ENCODE peak calls at places on chromosomes 13 and 19, in eight cellular contexts. One of them, this sample, is unnamed.

GRCh38 chr13:95128045-95128643 is 173.1 kb downstream of the ABCC4 start:
- DNase-seq in choroid plexus epithelial cell: no peak
- DNase-seq in bronchial epithelial cell: peak
- DNase-seq in adrenal gland: no peak
- DNase-seq in heart right ventricle: no peak
- DNase-seq in tibial nerve: no peak
- DNase-seq in heart left ventricle: no peak
- DNase-seq in fibroblast of lung: peak
- DNase-seq in this sample: no peak

GRCh38 chr19:1850809-1851544 is 2.7 kb upstream of the REXO1 start:
- DNase-seq in tibial nerve: no peak
- DNase-seq in adrenal gland: no peak
- DNase-seq in heart right ventricle: no peak
- DNase-seq in fibroblast of lung: no peak
- DNase-seq in heart left ventricle: no peak
- DNase-seq in bronchial epithelial cell: no peak
- DNase-seq in choroid plexus epithelial cell: no peak
- DNase-seq in this sample: no peak

GRCh38 chr19:12993562-12993961 is 1.7 kb upstream of the NFIX start:
- DNase-seq in bronchial epithelial cell: no peak
- DNase-seq in choroid plexus epithelial cell: no peak
- DNase-seq in heart left ventricle: no peak
- DNase-seq in tibial nerve: no peak
- DNase-seq in adrenal gland: no peak
- DNase-seq in heart right ventricle: no peak
- DNase-seq in fibroblast of lung: no peak
- DNase-seq in this sample: no peak

GRCh38 chr13:21053231-21053630 is 8.2 kb downstream of the LATS2 start:
- DNase-seq in bronchial epithelial cell: peak
- DNase-seq in heart left ventricle: no peak
- DNase-seq in adrenal gland: peak
- DNase-seq in fibroblast of lung: no peak
- DNase-seq in heart right ventricle: no peak
- DNase-seq in choroid plexus epithelial cell: no peak
- DNase-seq in tibial nerve: no peak
- DNase-seq in this sample: no peak

GRCh38 chr19:8120636-8121480 is 28.5 kb downstream of the FBN3 start:
- DNase-seq in heart right ventricle: no peak
- DNase-seq in fibroblast of lung: no peak
- DNase-seq in tibial nerve: no peak
- DNase-seq in choroid plexus epithelial cell: no peak
- DNase-seq in heart left ventricle: no peak
- DNase-seq in bronchial epithelial cell: no peak
- DNase-seq in adrenal gland: no peak
- DNase-seq in this sample: no peak

GRCh38 chr19:32404939-32405430 is 585 bp upstream of the DPY19L3 start:
- DNase-seq in fibroblast of lung: peak
- DNase-seq in heart left ventricle: peak
- DNase-seq in choroid plexus epithelial cell: peak
- DNase-seq in bronchial epithelial cell: no peak
- DNase-seq in adrenal gland: peak
- DNase-seq in tibial nerve: peak
- DNase-seq in heart right ventricle: peak
- DNase-seq in this sample: no peak

GRCh38 chr13:44921931-44922758 is 67.1 kb downstream of the NUFIP1 start:
- DNase-seq in tibial nerve: peak
- DNase-seq in bronchial epithelial cell: peak
- DNase-seq in heart right ventricle: peak
- DNase-seq in choroid plexus epithelial cell: peak
- DNase-seq in adrenal gland: peak
- DNase-seq in fibroblast of lung: peak
- DNase-seq in heart left ventricle: peak
- DNase-seq in this sample: peak

GRCh38 chr19:48999481-49000325 is 6.0 kb downstream of the RUVBL2 start:
- DNase-seq in adrenal gland: peak
- DNase-seq in bronchial epithelial cell: peak
- DNase-seq in tibial nerve: no peak
- DNase-seq in heart left ventricle: no peak
- DNase-seq in heart right ventricle: no peak
- DNase-seq in choroid plexus epithelial cell: peak
- DNase-seq in fibroblast of lung: peak
- DNase-seq in this sample: no peak

GRCh38 chr19:39390460-39390758 is 497 bp downstream of the PAF1 start:
- DNase-seq in heart left ventricle: no peak
- DNase-seq in bronchial epithelial cell: peak
- DNase-seq in choroid plexus epithelial cell: no peak
- DNase-seq in fibroblast of lung: peak
- DNase-seq in heart right ventricle: peak
- DNase-seq in adrenal gland: peak
- DNase-seq in tibial nerve: no peak
- DNase-seq in this sample: no peak

GRCh38 chr13:52406629-52407028 is 657 bp upstream of the THSD1 start:
- DNase-seq in bronchial epithelial cell: no peak
- DNase-seq in fibroblast of lung: no peak
- DNase-seq in heart left ventricle: no peak
- DNase-seq in heart right ventricle: no peak
- DNase-seq in tibial nerve: no peak
- DNase-seq in choroid plexus epithelial cell: no peak
- DNase-seq in adrenal gland: no peak
- DNase-seq in this sample: no peak
- H3K4me3 ChIP-seq in bronchial epithelial cell: no peak
- H3K4me3 ChIP-seq in fibroblast of lung: no peak
- H3K4me3 ChIP-seq in heart left ventricle: peak
- H3K4me3 ChIP-seq in heart right ventricle: peak
- H3K4me3 ChIP-seq in tibial nerve: peak
- H3K4me3 ChIP-seq in choroid plexus epithelial cell: no peak
- H3K4me3 ChIP-seq in adrenal gland: no peak
- H3K4me3 ChIP-seq in this sample: peak

GRCh38 chr19:3358919-3359849 is 7.2 kb upstream of the NFIC start:
- DNase-seq in choroid plexus epithelial cell: peak
- DNase-seq in heart right ventricle: peak
- DNase-seq in heart left ventricle: peak
- DNase-seq in tibial nerve: peak
- DNase-seq in fibroblast of lung: peak
- DNase-seq in adrenal gland: peak
- DNase-seq in bronchial epithelial cell: no peak
- DNase-seq in this sample: no peak
- H3K4me3 ChIP-seq in choroid plexus epithelial cell: peak
- H3K4me3 ChIP-seq in heart right ventricle: peak
- H3K4me3 ChIP-seq in heart left ventricle: peak
- H3K4me3 ChIP-seq in tibial nerve: peak
- H3K4me3 ChIP-seq in fibroblast of lung: peak
- H3K4me3 ChIP-seq in adrenal gland: peak
- H3K4me3 ChIP-seq in bronchial epithelial cell: peak
- H3K4me3 ChIP-seq in this sample: peak

DNA sequence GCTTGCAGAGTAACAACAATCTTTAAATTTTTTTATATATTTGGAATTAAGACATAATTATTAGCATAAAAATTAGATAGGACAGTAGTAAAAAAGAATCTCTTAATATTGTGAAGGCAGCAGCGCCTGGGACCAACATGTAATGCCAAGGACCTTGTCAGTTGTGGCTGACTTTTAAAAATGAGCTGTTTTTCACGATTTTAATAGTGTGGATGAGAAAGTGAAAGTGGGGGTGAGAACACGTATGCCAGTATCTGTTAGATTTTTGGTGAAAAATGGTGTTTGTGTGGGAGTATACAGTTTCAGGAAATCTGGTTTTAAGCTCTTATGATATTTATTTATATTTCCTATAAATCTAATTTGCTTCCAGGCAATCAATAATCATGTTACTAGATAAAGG is 125.2 kb downstream of the LMO7 start:
- DNase-seq in heart right ventricle: no peak
- DNase-seq in tibial nerve: no peak
- DNase-seq in fibroblast of lung: peak
- DNase-seq in adrenal gland: no peak
- DNase-seq in bronchial epithelial cell: no peak
- DNase-seq in heart left ventricle: no peak
- DNase-seq in choroid plexus epithelial cell: peak
- DNase-seq in this sample: no peak
- H3K4me3 ChIP-seq in heart right ventricle: peak
- H3K4me3 ChIP-seq in tibial nerve: peak
- H3K4me3 ChIP-seq in fibroblast of lung: peak
- H3K4me3 ChIP-seq in adrenal gland: no peak
- H3K4me3 ChIP-seq in bronchial epithelial cell: peak
- H3K4me3 ChIP-seq in heart left ventricle: peak
- H3K4me3 ChIP-seq in choroid plexus epithelial cell: peak
- H3K4me3 ChIP-seq in this sample: no peak

GRCh38 chr13:47480121-47480520 is 521.0 kb downstream of the SUCLA2 start:
- DNase-seq in heart left ventricle: no peak
- DNase-seq in adrenal gland: no peak
- DNase-seq in heart right ventricle: no peak
- DNase-seq in choroid plexus epithelial cell: peak
- DNase-seq in tibial nerve: no peak
- DNase-seq in fibroblast of lung: peak
- DNase-seq in bronchial epithelial cell: peak
- DNase-seq in this sample: peak
- H3K4me3 ChIP-seq in heart left ventricle: no peak
- H3K4me3 ChIP-seq in adrenal gland: no peak
- H3K4me3 ChIP-seq in heart right ventricle: no peak
- H3K4me3 ChIP-seq in choroid plexus epithelial cell: no peak
- H3K4me3 ChIP-seq in tibial nerve: no peak
- H3K4me3 ChIP-seq in fibroblast of lung: no peak
- H3K4me3 ChIP-seq in bronchial epithelial cell: no peak
- H3K4me3 ChIP-seq in this sample: no peak

GRCh38 chr13:107208889-107209288 is 641.0 kb upstream of the ARGLU1 start:
- DNase-seq in heart right ventricle: peak
- DNase-seq in tibial nerve: no peak
- DNase-seq in adrenal gland: no peak
- DNase-seq in heart left ventricle: no peak
- DNase-seq in fibroblast of lung: no peak
- DNase-seq in choroid plexus epithelial cell: no peak
- DNase-seq in bronchial epithelial cell: no peak
- DNase-seq in this sample: no peak

GRCh38 chr13:107205318-107206112 is 637.6 kb upstream of the ARGLU1 start:
- DNase-seq in choroid plexus epithelial cell: peak
- DNase-seq in fibroblast of lung: peak
- DNase-seq in bronchial epithelial cell: peak
- DNase-seq in adrenal gland: peak
- DNase-seq in heart left ventricle: peak
- DNase-seq in heart right ventricle: peak
- DNase-seq in tibial nerve: peak
- DNase-seq in this sample: no peak

GRCh38 chr13:107200491-107200890 is 632.6 kb upstream of the ARGLU1 start:
- DNase-seq in tibial nerve: no peak
- DNase-seq in bronchial epithelial cell: no peak
- DNase-seq in adrenal gland: no peak
- DNase-seq in fibroblast of lung: no peak
- DNase-seq in heart right ventricle: no peak
- DNase-seq in heart left ventricle: no peak
- DNase-seq in choroid plexus epithelial cell: no peak
- DNase-seq in this sample: no peak

GRCh38 chr13:107202371-107203023 is 634.6 kb upstream of the ARGLU1 start:
- DNase-seq in heart right ventricle: peak
- DNase-seq in heart left ventricle: peak
- DNase-seq in tibial nerve: no peak
- DNase-seq in fibroblast of lung: peak
- DNase-seq in bronchial epithelial cell: peak
- DNase-seq in choroid plexus epithelial cell: peak
- DNase-seq in adrenal gland: peak
- DNase-seq in this sample: no peak

GRCh38 chr13:107203146-107203847 is 635.4 kb upstream of the ARGLU1 start:
- DNase-seq in tibial nerve: no peak
- DNase-seq in heart left ventricle: peak
- DNase-seq in fibroblast of lung: peak
- DNase-seq in adrenal gland: no peak
- DNase-seq in bronchial epithelial cell: no peak
- DNase-seq in heart right ventricle: peak
- DNase-seq in choroid plexus epithelial cell: peak
- DNase-seq in this sample: no peak
- H3K4me3 ChIP-seq in tibial nerve: no peak
- H3K4me3 ChIP-seq in heart left ventricle: no peak
- H3K4me3 ChIP-seq in fibroblast of lung: no peak
- H3K4me3 ChIP-seq in adrenal gland: no peak
- H3K4me3 ChIP-seq in bronchial epithelial cell: no peak
- H3K4me3 ChIP-seq in heart right ventricle: no peak
- H3K4me3 ChIP-seq in choroid plexus epithelial cell: no peak
- H3K4me3 ChIP-seq in this sample: no peak

GRCh38 chr13:48221301-48222190 is 11.5 kb upstream of the ITM2B start:
- DNase-seq in fibroblast of lung: no peak
- DNase-seq in heart right ventricle: no peak
- DNase-seq in choroid plexus epithelial cell: peak
- DNase-seq in bronchial epithelial cell: no peak
- DNase-seq in tibial nerve: no peak
- DNase-seq in adrenal gland: no peak
- DNase-seq in heart left ventricle: no peak
- DNase-seq in this sample: no peak
- H3K4me3 ChIP-seq in fibroblast of lung: no peak
- H3K4me3 ChIP-seq in heart right ventricle: peak
- H3K4me3 ChIP-seq in choroid plexus epithelial cell: no peak
- H3K4me3 ChIP-seq in bronchial epithelial cell: no peak
- H3K4me3 ChIP-seq in tibial nerve: peak
- H3K4me3 ChIP-seq in adrenal gland: no peak
- H3K4me3 ChIP-seq in heart left ventricle: peak
- H3K4me3 ChIP-seq in this sample: no peak